ENCODE peak calls at places on chromosomes 3 and 15, in ten cellular contexts. J, X, F, T, Z, V, R, O, S and K are unnamed samples.
A peak's percentile ranks its signal among the peaks of the same experiment; 100 is the strongest.

GRCh38 chr15:63093486-63094205 is 28.0 kb upstream of the LACTB start:
- DNase-seq in J (peak; percentile 64), X (peak; percentile 60), F (peak; percentile 73), T (peak; percentile 81), Z (peak; percentile 30), V (peak; percentile 82), R (peak; percentile 80), O (peak; percentile 77), S (no peak), K (peak; percentile 79)

GRCh38 chr3:128133273-128133883 is 9.8 kb upstream of the RUVBL1 start:
- DNase-seq in J (peak; percentile 60), X (peak; percentile 39), F (peak; percentile 55), T (no peak), Z (no peak), V (peak; percentile 63), R (no peak), O (peak; percentile 68), S (no peak), K (no peak)

GRCh38 chr3:18716821-18717220 is 291.7 kb upstream of the SATB1 start:
- DNase-seq in J (peak; percentile 5), X (no peak), F (no peak), T (no peak), Z (no peak), V (no peak), R (no peak), O (no peak), S (no peak), K (no peak)

GRCh38 chr15:39502048-39502447 is 78.8 kb upstream of the THBS1 start:
- DNase-seq in J (peak; percentile 78), X (peak; percentile 90), F (no peak), T (no peak), Z (no peak), V (no peak), R (no peak), O (no peak), S (no peak), K (no peak)

GRCh38 chr3:176992565-176992964 is 204.7 kb downstream of the TBL1XR1 start:
- DNase-seq in J (no peak), X (no peak), F (no peak), T (no peak), Z (no peak), V (no peak), R (no peak), O (peak; percentile 55), S (no peak), K (no peak)

GRCh38 chr15:33083232-33084006 is 111.1 kb downstream of the FMN1 start:
- DNase-seq in J (peak; percentile 79), X (peak; percentile 68), F (no peak), T (no peak), Z (no peak), V (no peak), R (no peak), O (no peak), S (no peak), K (no peak)

GRCh38 chr3:43004282-43004681 is 25.2 kb downstream of the GASK1A start:
- DNase-seq in J (peak; percentile 46), X (peak; percentile 51), F (peak; percentile 41), T (no peak), Z (no peak), V (no peak), R (no peak), O (peak; percentile 91), S (no peak), K (no peak)

GRCh38 chr3:78809941-78810340 is 957.9 kb downstream of the ROBO1 start:
- DNase-seq in J (no peak), X (no peak), F (peak; percentile 89), T (no peak), Z (no peak), V (no peak), R (no peak), O (peak; percentile 60), S (peak; percentile 67), K (no peak)

GRCh38 chr3:124601189-124601588 is 129.1 kb upstream of the UMPS start:
- DNase-seq in J (peak; percentile 70), X (peak; percentile 56), F (no peak), T (no peak), Z (no peak), V (no peak), R (no peak), O (peak; percentile 57), S (no peak), K (no peak)

GRCh38 chr3:45218578-45219390 is 7.3 kb downstream of the TMEM158 start:
- DNase-seq in J (peak; percentile 68), X (peak; percentile 64), F (peak; percentile 62), T (no peak), Z (no peak), V (no peak), R (no peak), O (peak; percentile 84), S (no peak), K (no peak)

GRCh38 chr3:185052631-185053030 is 100.2 kb downstream of the C3orf70 start:
- DNase-seq in J (no peak), X (no peak), F (no peak), T (no peak), Z (no peak), V (no peak), R (no peak), O (no peak), S (no peak), K (no peak)

GRCh38 chr3:136752046-136752326 is 192 bp downstream of the STAG1 start:
- DNase-seq in J (no peak), X (no peak), F (no peak), T (no peak), Z (no peak), V (no peak), R (no peak), O (no peak), S (no peak), K (no peak)

GRCh38 chr15:92655178-92655995 is at the start of gene FAM174B:
- DNase-seq in J (no peak), X (no peak), F (peak; percentile 35), T (peak; percentile 74), Z (no peak), V (peak; percentile 53), R (no peak), O (peak; percentile 7), S (no peak), K (no peak)

GRCh38 chr15:67884009-67884408 is 44.2 kb upstream of the RNU6-1 start:
- DNase-seq in J (no peak), X (no peak), F (no peak), T (no peak), Z (no peak), V (no peak), R (no peak), O (no peak), S (no peak), K (no peak)

GRCh38 chr15:93449798-93450197 is 360.8 kb upstream of the RGMA start:
- DNase-seq in J (no peak), X (no peak), F (no peak), T (no peak), Z (no peak), V (no peak), R (no peak), O (no peak), S (no peak), K (no peak)

GRCh38 chr15:77608774-77609173 is 23.9 kb downstream of the LINGO1 start:
- DNase-seq in J (no peak), X (no peak), F (no peak), T (no peak), Z (no peak), V (no peak), R (no peak), O (peak; percentile 16), S (no peak), K (no peak)

GRCh38 chr3:159443266-159443665 is 545.4 kb upstream of the IL12A start:
- DNase-seq in J (no peak), X (no peak), F (peak; percentile 34), T (no peak), Z (no peak), V (no peak), R (no peak), O (peak; percentile 21), S (no peak), K (no peak)

GRCh38 chr3:146382386-146382785 is 87.0 kb downstream of the PLSCR2 start:
- DNase-seq in J (peak; percentile 19), X (peak; percentile 16), F (no peak), T (no peak), Z (no peak), V (no peak), R (no peak), O (peak; percentile 43), S (no peak), K (no peak)
- TF ChIP-seq CTCF in J (no peak), X (no peak), F (peak; percentile 32), T (peak; percentile 6), Z (no peak), V (no peak), R (no peak), O (peak; percentile 33), S (peak; percentile 42), K (no peak)

DNA sequence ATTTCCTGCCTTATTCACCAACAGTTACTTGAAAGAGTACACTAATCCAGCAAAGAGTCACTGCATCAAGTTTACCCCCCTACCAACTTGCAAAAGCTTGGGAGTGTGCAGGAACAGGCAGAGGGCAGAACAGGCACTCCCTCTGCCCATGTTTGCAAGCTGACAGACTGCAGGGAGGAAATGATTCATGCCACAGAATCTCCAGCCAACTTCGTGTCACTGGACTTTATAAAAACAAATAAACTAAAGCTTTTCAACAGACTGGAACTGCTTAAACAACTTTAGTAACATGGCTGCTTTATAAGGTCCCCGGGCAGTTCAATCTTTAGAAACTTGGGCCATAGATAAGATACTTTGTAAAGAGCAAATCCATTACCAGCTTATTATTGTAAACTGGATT is 129.5 kb downstream of the THRB start:
- DNase-seq in J (peak; percentile 99), X (peak; percentile 91), F (peak; percentile 54), T (no peak), Z (no peak), V (no peak), R (no peak), O (peak; percentile 92), S (peak; percentile 46), K (no peak)
- TF ChIP-seq CTCF in J (peak; percentile 16), X (no peak), F (no peak), T (no peak), Z (no peak), V (no peak), R (no peak), O (peak; percentile 6), S (peak; percentile 10), K (no peak)

DNA sequence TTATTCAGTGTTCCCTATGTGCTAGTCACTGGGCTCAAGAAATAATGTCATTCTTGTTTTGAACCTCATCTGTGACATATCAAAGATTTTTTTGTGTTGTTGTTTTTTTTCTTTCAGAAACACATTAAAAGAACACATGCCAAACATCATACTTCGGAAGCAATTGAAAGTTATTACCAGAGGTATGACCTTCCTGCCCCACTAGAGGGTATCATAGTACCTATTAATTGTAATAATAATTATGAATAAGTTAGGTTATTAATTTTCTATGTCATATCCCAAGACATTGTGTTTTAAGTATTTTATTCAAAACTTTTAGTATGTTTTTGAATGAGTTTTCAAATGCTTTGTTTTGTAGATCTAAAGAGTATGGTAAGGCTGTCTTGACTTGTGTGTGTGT is 65.7 kb downstream of the CDIN1 start:
- DNase-seq in J (peak; percentile 21), X (no peak), F (peak; percentile 15), T (no peak), Z (no peak), V (no peak), R (no peak), O (peak; percentile 7), S (no peak), K (no peak)
- TF ChIP-seq CTCF in J (no peak), X (no peak), F (peak; percentile 46), T (peak; percentile 19), Z (no peak), V (no peak), R (no peak), O (peak; percentile 9), S (peak; percentile 9), K (no peak)

DNA sequence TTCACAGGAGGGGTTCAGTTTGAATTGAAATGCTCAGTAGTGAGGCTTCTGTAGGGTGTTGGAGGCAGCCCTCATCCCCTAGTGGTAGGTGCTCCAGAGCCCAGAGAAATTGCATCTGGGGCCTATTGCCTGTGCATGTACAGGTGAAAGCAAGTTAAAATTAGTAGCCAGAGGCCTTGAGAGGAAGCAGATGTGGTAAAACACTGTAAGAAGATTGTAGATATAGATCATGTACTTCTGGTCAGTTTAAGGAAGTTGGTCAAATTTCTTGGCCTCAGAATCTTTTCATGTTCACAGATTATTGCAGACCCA is 34.6 kb downstream of the IGSF10 start:
- DNase-seq in J (no peak), X (no peak), F (no peak), T (no peak), Z (no peak), V (no peak), R (no peak), O (no peak), S (no peak), K (no peak)
- TF ChIP-seq CTCF in J (no peak), X (no peak), F (peak; percentile 0), T (no peak), Z (no peak), V (no peak), R (no peak), O (no peak), S (no peak), K (no peak)